ENCODE peak calls at places on chromosomes 5 and 9, in seven cellular contexts. One of them, this sample, is unnamed.

GRCh38 chr5:36054646-36055045 is 12.0 kb downstream of the UGT3A2 start:
- DNase-seq in fibroblast of lung: no peak
- DNase-seq in psoas muscle: no peak
- DNase-seq in substantia nigra: no peak
- DNase-seq in heart right ventricle: no peak
- DNase-seq in WERI-Rb-1: no peak
- DNase-seq in heart left ventricle: no peak
- DNase-seq in this sample: no peak

GRCh38 chr5:56676091-56676768 is 139.1 kb upstream of the MAP3K1 start:
- DNase-seq in fibroblast of lung: no peak
- DNase-seq in psoas muscle: no peak
- DNase-seq in substantia nigra: no peak
- DNase-seq in heart right ventricle: no peak
- DNase-seq in WERI-Rb-1: no peak
- DNase-seq in heart left ventricle: no peak
- DNase-seq in this sample: no peak

GRCh38 chr9:123090956-123091355 is 57.5 kb downstream of the GPR21 start:
- DNase-seq in fibroblast of lung: no peak
- DNase-seq in psoas muscle: no peak
- DNase-seq in substantia nigra: no peak
- DNase-seq in heart right ventricle: no peak
- DNase-seq in WERI-Rb-1: no peak
- DNase-seq in heart left ventricle: no peak
- DNase-seq in this sample: no peak

GRCh38 chr5:167592114-167592513 is 699.3 kb upstream of the WWC1 start:
- DNase-seq in fibroblast of lung: no peak
- DNase-seq in psoas muscle: no peak
- DNase-seq in substantia nigra: no peak
- DNase-seq in heart right ventricle: no peak
- DNase-seq in WERI-Rb-1: no peak
- DNase-seq in heart left ventricle: no peak
- DNase-seq in this sample: no peak

GRCh38 chr5:93249651-93250289 is 331.2 kb downstream of the NR2F1-AS1 start:
- DNase-seq in fibroblast of lung: peak; percentile 36
- DNase-seq in psoas muscle: no peak
- DNase-seq in substantia nigra: no peak
- DNase-seq in heart right ventricle: no peak
- DNase-seq in WERI-Rb-1: no peak
- DNase-seq in heart left ventricle: no peak
- DNase-seq in this sample: peak; percentile 60

GRCh38 chr5:172299916-172300439 is 16.4 kb upstream of the UBTD2 start:
- DNase-seq in fibroblast of lung: peak; percentile 43
- DNase-seq in psoas muscle: no peak
- DNase-seq in substantia nigra: no peak
- DNase-seq in heart right ventricle: no peak
- DNase-seq in WERI-Rb-1: no peak
- DNase-seq in heart left ventricle: no peak
- DNase-seq in this sample: peak; percentile 79

GRCh38 chr5:171945476-171945875 is 61.0 kb downstream of the FBXW11 start:
- DNase-seq in fibroblast of lung: no peak
- DNase-seq in psoas muscle: no peak
- DNase-seq in substantia nigra: no peak
- DNase-seq in heart right ventricle: no peak
- DNase-seq in WERI-Rb-1: no peak
- DNase-seq in heart left ventricle: no peak
- DNase-seq in this sample: no peak

GRCh38 chr5:101440173-101440572 is 537.1 kb upstream of the ST8SIA4 start:
- DNase-seq in fibroblast of lung: no peak
- DNase-seq in psoas muscle: no peak
- DNase-seq in substantia nigra: no peak
- DNase-seq in heart right ventricle: no peak
- DNase-seq in WERI-Rb-1: no peak
- DNase-seq in heart left ventricle: no peak
- DNase-seq in this sample: no peak

GRCh38 chr9:104911029-104911607 is 16.8 kb downstream of the ABCA1 start:
- DNase-seq in fibroblast of lung: peak; percentile 32
- DNase-seq in psoas muscle: no peak
- DNase-seq in substantia nigra: no peak
- DNase-seq in heart right ventricle: no peak
- DNase-seq in WERI-Rb-1: peak; percentile 84
- DNase-seq in heart left ventricle: no peak
- DNase-seq in this sample: peak; percentile 41

GRCh38 chr5:168244838-168245555 is 46.4 kb upstream of the WWC1 start:
- DNase-seq in fibroblast of lung: no peak
- DNase-seq in psoas muscle: no peak
- DNase-seq in substantia nigra: no peak
- DNase-seq in heart right ventricle: no peak
- DNase-seq in WERI-Rb-1: no peak
- DNase-seq in heart left ventricle: no peak
- DNase-seq in this sample: no peak

GRCh38 chr9:130149654-130150286 is 22.4 kb upstream of the NCS1 start:
- DNase-seq in fibroblast of lung: no peak
- DNase-seq in psoas muscle: no peak
- DNase-seq in substantia nigra: no peak
- DNase-seq in heart right ventricle: no peak
- DNase-seq in WERI-Rb-1: no peak
- DNase-seq in heart left ventricle: peak; percentile 7
- DNase-seq in this sample: no peak

GRCh38 chr9:105500108-105500766 is 52.4 kb downstream of the FSD1L start:
- DNase-seq in fibroblast of lung: no peak
- DNase-seq in psoas muscle: no peak
- DNase-seq in substantia nigra: no peak
- DNase-seq in heart right ventricle: no peak
- DNase-seq in WERI-Rb-1: no peak
- DNase-seq in heart left ventricle: no peak
- DNase-seq in this sample: peak; percentile 9

GRCh38 chr5:143713331-143714032 is 98.5 kb upstream of the HMHB1 start:
- DNase-seq in fibroblast of lung: peak; percentile 40
- DNase-seq in psoas muscle: no peak
- DNase-seq in substantia nigra: no peak
- DNase-seq in heart right ventricle: no peak
- DNase-seq in WERI-Rb-1: no peak
- DNase-seq in heart left ventricle: no peak
- DNase-seq in this sample: no peak

GRCh38 chr5:112878760-112879159 is 17.7 kb downstream of the SRP19 start:
- DNase-seq in fibroblast of lung: no peak
- DNase-seq in psoas muscle: no peak
- DNase-seq in substantia nigra: no peak
- DNase-seq in heart right ventricle: no peak
- DNase-seq in WERI-Rb-1: no peak
- DNase-seq in heart left ventricle: no peak
- DNase-seq in this sample: no peak

GRCh38 chr9:27426717-27427645 is 97.1 kb upstream of the IFNK start:
- DNase-seq in fibroblast of lung: no peak
- DNase-seq in psoas muscle: no peak
- DNase-seq in substantia nigra: no peak
- DNase-seq in heart right ventricle: no peak
- DNase-seq in WERI-Rb-1: no peak
- DNase-seq in heart left ventricle: no peak
- DNase-seq in this sample: peak; percentile 88

GRCh38 chr5:154412925-154413324 is 32.9 kb upstream of the SAP30L start:
- DNase-seq in fibroblast of lung: no peak
- DNase-seq in psoas muscle: no peak
- DNase-seq in substantia nigra: no peak
- DNase-seq in heart right ventricle: no peak
- DNase-seq in WERI-Rb-1: no peak
- DNase-seq in heart left ventricle: no peak
- DNase-seq in this sample: no peak

GRCh38 chr5:77987988-77988387 is 211.8 kb upstream of the TBCA start:
- DNase-seq in fibroblast of lung: no peak
- DNase-seq in psoas muscle: no peak
- DNase-seq in substantia nigra: no peak
- DNase-seq in heart right ventricle: no peak
- DNase-seq in WERI-Rb-1: no peak
- DNase-seq in heart left ventricle: peak; percentile 57
- DNase-seq in this sample: no peak

GRCh38 chr9:6827370-6827949 is 69.7 kb downstream of the KDM4C start:
- DNase-seq in fibroblast of lung: peak; percentile 58
- DNase-seq in psoas muscle: no peak
- DNase-seq in substantia nigra: no peak
- DNase-seq in heart right ventricle: no peak
- DNase-seq in WERI-Rb-1: peak; percentile 30
- DNase-seq in heart left ventricle: no peak
- DNase-seq in this sample: peak; percentile 36

GRCh38 chr5:57527875-57528274 is 45.3 kb upstream of the ACTBL2 start:
- DNase-seq in fibroblast of lung: no peak
- DNase-seq in psoas muscle: no peak
- DNase-seq in substantia nigra: no peak
- DNase-seq in heart right ventricle: no peak
- DNase-seq in WERI-Rb-1: no peak
- DNase-seq in heart left ventricle: no peak
- DNase-seq in this sample: no peak

GRCh38 chr9:71446499-71447411 is 321.6 kb downstream of the CEMIP2 start:
- DNase-seq in fibroblast of lung: peak; percentile 51
- DNase-seq in psoas muscle: peak; percentile 12
- DNase-seq in substantia nigra: peak; percentile 19
- DNase-seq in heart right ventricle: peak; percentile 21
- DNase-seq in WERI-Rb-1: peak; percentile 86
- DNase-seq in heart left ventricle: peak; percentile 54
- DNase-seq in this sample: peak; percentile 48

GRCh38 chr5:61306531-61307195 is 25.4 kb upstream of the ZSWIM6 start:
- DNase-seq in fibroblast of lung: peak; percentile 76
- DNase-seq in psoas muscle: no peak
- DNase-seq in substantia nigra: no peak
- DNase-seq in heart right ventricle: no peak
- DNase-seq in WERI-Rb-1: no peak
- DNase-seq in heart left ventricle: no peak
- DNase-seq in this sample: peak; percentile 87

GRCh38 chr9:77020438-77021264 is 1.2 kb downstream of the FOXB2 start:
- DNase-seq in fibroblast of lung: no peak
- DNase-seq in psoas muscle: no peak
- DNase-seq in substantia nigra: no peak
- DNase-seq in heart right ventricle: no peak
- DNase-seq in WERI-Rb-1: no peak
- DNase-seq in heart left ventricle: no peak
- DNase-seq in this sample: no peak

GRCh38 chr5:152542741-152543140 is 137.7 kb upstream of the NMUR2 start:
- DNase-seq in fibroblast of lung: peak; percentile 6
- DNase-seq in psoas muscle: no peak
- DNase-seq in substantia nigra: no peak
- DNase-seq in heart right ventricle: no peak
- DNase-seq in WERI-Rb-1: no peak
- DNase-seq in heart left ventricle: no peak
- DNase-seq in this sample: peak; percentile 7

GRCh38 chr9:94937214-94937903 is 210.9 kb downstream of the AOPEP start:
- DNase-seq in fibroblast of lung: peak; percentile 96
- DNase-seq in psoas muscle: no peak
- DNase-seq in substantia nigra: no peak
- DNase-seq in heart right ventricle: no peak
- DNase-seq in WERI-Rb-1: no peak
- DNase-seq in heart left ventricle: no peak
- DNase-seq in this sample: peak; percentile 82

GRCh38 chr5:57103317-57103907 is 70.4 kb upstream of the GPBP1 start:
- DNase-seq in fibroblast of lung: no peak
- DNase-seq in psoas muscle: no peak
- DNase-seq in substantia nigra: no peak
- DNase-seq in heart right ventricle: no peak
- DNase-seq in WERI-Rb-1: no peak
- DNase-seq in heart left ventricle: no peak
- DNase-seq in this sample: no peak

DNA sequence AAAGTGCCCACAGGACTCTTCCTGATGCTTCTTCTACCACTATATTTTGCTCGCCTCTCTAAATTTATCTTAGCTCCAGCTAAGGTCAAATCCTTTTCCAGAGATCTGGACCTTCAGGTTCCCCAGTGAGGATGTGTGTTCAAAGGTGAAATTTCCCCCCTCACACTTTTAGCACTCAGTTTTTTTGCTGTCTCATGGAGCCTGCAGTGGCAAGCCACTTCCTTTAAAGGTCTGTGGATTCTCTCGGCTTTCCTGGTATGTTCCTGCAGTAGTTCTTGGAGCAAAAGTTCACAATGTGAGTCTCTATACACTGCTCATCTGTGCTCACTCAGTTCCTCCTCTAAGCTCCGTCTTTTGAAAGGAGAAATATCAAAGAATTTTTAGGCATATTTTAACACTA is 181.4 kb downstream of the LURAP1L start:
- DNase-seq in fibroblast of lung: no peak
- DNase-seq in psoas muscle: no peak
- DNase-seq in substantia nigra: no peak
- DNase-seq in heart right ventricle: no peak
- DNase-seq in WERI-Rb-1: no peak
- DNase-seq in heart left ventricle: no peak
- DNase-seq in this sample: peak; percentile 41
- H3K27ac ChIP-seq in fibroblast of lung: no peak overlapping the region
- H3K27ac ChIP-seq in psoas muscle: no peak overlapping the region
- H3K27ac ChIP-seq in substantia nigra: no peak overlapping the region
- H3K27ac ChIP-seq in heart right ventricle: no peak overlapping the region
- H3K27ac ChIP-seq in WERI-Rb-1: no peak overlapping the region
- H3K27ac ChIP-seq in heart left ventricle: no peak overlapping the region
- H3K27ac ChIP-seq in this sample: peak overlapping the region; percentile 49

GRCh38 chr9:113522419-113522818 is 58.9 kb downstream of the RGS3 start:
- DNase-seq in fibroblast of lung: no peak
- DNase-seq in psoas muscle: no peak
- DNase-seq in substantia nigra: no peak
- DNase-seq in heart right ventricle: no peak
- DNase-seq in WERI-Rb-1: peak; percentile 66
- DNase-seq in heart left ventricle: no peak
- DNase-seq in this sample: no peak
- H3K27ac ChIP-seq in fibroblast of lung: no peak overlapping the region
- H3K27ac ChIP-seq in psoas muscle: peak overlapping the region; percentile 62
- H3K27ac ChIP-seq in substantia nigra: no peak overlapping the region
- H3K27ac ChIP-seq in heart right ventricle: peak overlapping the region; percentile 87
- H3K27ac ChIP-seq in WERI-Rb-1: peak overlapping the region; percentile 73
- H3K27ac ChIP-seq in heart left ventricle: peak overlapping the region; percentile 77
- H3K27ac ChIP-seq in this sample: no peak overlapping the region

GRCh38 chr5:53478411-53479044 is 1.9 kb upstream of the FST start:
- DNase-seq in fibroblast of lung: peak; percentile 78
- DNase-seq in psoas muscle: no peak
- DNase-seq in substantia nigra: no peak
- DNase-seq in heart right ventricle: peak; percentile 44
- DNase-seq in WERI-Rb-1: peak; percentile 63
- DNase-seq in heart left ventricle: peak; percentile 57
- DNase-seq in this sample: peak; percentile 28

GRCh38 chr5:53475320-53475719 is 5.1 kb upstream of the FST start:
- DNase-seq in fibroblast of lung: no peak
- DNase-seq in psoas muscle: no peak
- DNase-seq in substantia nigra: no peak
- DNase-seq in heart right ventricle: no peak
- DNase-seq in WERI-Rb-1: no peak
- DNase-seq in heart left ventricle: no peak
- DNase-seq in this sample: no peak

GRCh38 chr5:53479045-53479655 is 1.3 kb upstream of the FST start:
- DNase-seq in fibroblast of lung: no peak
- DNase-seq in psoas muscle: no peak
- DNase-seq in substantia nigra: no peak
- DNase-seq in heart right ventricle: no peak
- DNase-seq in WERI-Rb-1: no peak
- DNase-seq in heart left ventricle: no peak
- DNase-seq in this sample: no peak

GRCh38 chr5:53476019-53476418 is 4.4 kb upstream of the FST start:
- DNase-seq in fibroblast of lung: no peak
- DNase-seq in psoas muscle: no peak
- DNase-seq in substantia nigra: no peak
- DNase-seq in heart right ventricle: no peak
- DNase-seq in WERI-Rb-1: no peak
- DNase-seq in heart left ventricle: no peak
- DNase-seq in this sample: no peak

GRCh38 chr5:53476531-53477480 is 3.6 kb upstream of the FST start:
- DNase-seq in fibroblast of lung: no peak
- DNase-seq in psoas muscle: no peak
- DNase-seq in substantia nigra: no peak
- DNase-seq in heart right ventricle: no peak
- DNase-seq in WERI-Rb-1: no peak
- DNase-seq in heart left ventricle: no peak
- DNase-seq in this sample: no peak
- H3K27ac ChIP-seq in fibroblast of lung: no peak overlapping the region
- H3K27ac ChIP-seq in psoas muscle: no peak overlapping the region
- H3K27ac ChIP-seq in substantia nigra: no peak overlapping the region
- H3K27ac ChIP-seq in heart right ventricle: no peak overlapping the region
- H3K27ac ChIP-seq in WERI-Rb-1: no peak overlapping the region
- H3K27ac ChIP-seq in heart left ventricle: no peak overlapping the region
- H3K27ac ChIP-seq in this sample: no peak overlapping the region

GRCh38 chr5:122300374-122300773 is 11.7 kb upstream of the SNCAIP start:
- DNase-seq in fibroblast of lung: no peak
- DNase-seq in psoas muscle: no peak
- DNase-seq in substantia nigra: no peak
- DNase-seq in heart right ventricle: no peak
- DNase-seq in WERI-Rb-1: no peak
- DNase-seq in heart left ventricle: no peak
- DNase-seq in this sample: no peak
- H3K27ac ChIP-seq in fibroblast of lung: no peak overlapping the region
- H3K27ac ChIP-seq in psoas muscle: no peak overlapping the region
- H3K27ac ChIP-seq in substantia nigra: no peak overlapping the region
- H3K27ac ChIP-seq in heart right ventricle: no peak overlapping the region
- H3K27ac ChIP-seq in WERI-Rb-1: no peak overlapping the region
- H3K27ac ChIP-seq in heart left ventricle: no peak overlapping the region
- H3K27ac ChIP-seq in this sample: no peak overlapping the region

This sample was measured in brain microvascular endothelial cell.